ENCODE peak calls at places on chromosomes 1 and 21, in nine cellular contexts. A is GM12865, R is astrocyte of the spinal cord, Y is HFF-Myc, P is adrenal gland, O is HCT116, F is DND-41, I is colonic mucosa, G is progenitor cell of endocrine pancreas. J is an unnamed sample.

GRCh38 chr1:2935766-2936390 is 85.4 kb upstream of the ACTRT2 start:
- DNase-seq in I (no peak), G (no peak), P (no peak), F (no peak), R (no peak), A (no peak), O (no peak), Y (no peak), J (no peak)

GRCh38 chr1:168920456-168921094 is 185.9 kb upstream of the ATP1B1 start:
- DNase-seq in O (peak; percentile 7), R (no peak), I (no peak), A (no peak), P (peak; percentile 29), F (no peak), Y (no peak), G (no peak), J (no peak)

GRCh38 chr1:18632711-18633427 is 2.2 kb downstream of the PAX7 start:
- DNase-seq in R (no peak), F (no peak), O (no peak), Y (no peak), I (no peak), P (no peak), G (no peak), A (no peak), J (no peak)

GRCh38 chr21:45532826-45533730 is 9.2 kb downstream of the SLC19A1 start:
- DNase-seq in P (peak; percentile 17), O (no peak), Y (no peak), R (no peak), A (no peak), F (no peak), I (peak; percentile 85), G (no peak), J (no peak)

GRCh38 chr1:78165816-78166215 is 120.0 kb downstream of the GIPC2 start:
- DNase-seq in O (no peak), P (no peak), G (no peak), Y (no peak), F (no peak), I (no peak), R (no peak), A (no peak), J (no peak)

GRCh38 chr21:29151937-29152336 is 21.5 kb downstream of the MAP3K7CL start:
- DNase-seq in F (no peak), G (no peak), A (no peak), R (no peak), Y (no peak), I (no peak), O (no peak), P (no peak), J (no peak)

GRCh38 chr1:25568834-25569598 is 25.6 kb downstream of the LDLRAP1 start:
- DNase-seq in I (no peak), P (peak; percentile 83), F (no peak), A (no peak), O (peak; percentile 70), G (no peak), R (peak; percentile 93), Y (no peak), J (peak; percentile 77)

GRCh38 chr1:209367031-209367813 is 216.3 kb upstream of the CAMK1G start:
- DNase-seq in F (no peak), P (no peak), A (no peak), I (no peak), R (peak; percentile 59), Y (no peak), G (no peak), O (no peak), J (no peak)

GRCh38 chr1:230288641-230289349 is 137.3 kb downstream of the PGBD5 start:
- DNase-seq in F (no peak), P (no peak), A (no peak), G (no peak), I (no peak), R (no peak), Y (no peak), O (no peak), J (no peak)

GRCh38 chr1:183841550-183841949 is 36.6 kb downstream of the RGL1 start:
- DNase-seq in G (no peak), F (no peak), I (no peak), A (peak; percentile 80), O (no peak), Y (no peak), P (no peak), R (no peak), J (no peak)

GRCh38 chr1:178531897-178532296 is 19.0 kb downstream of the TEX35 start:
- DNase-seq in F (no peak), P (no peak), G (no peak), Y (no peak), A (no peak), O (no peak), R (no peak), I (no peak), J (no peak)

GRCh38 chr1:236608930-236609726 is 4.8 kb upstream of the HEATR1 start:
- DNase-seq in R (peak; percentile 37), I (peak; percentile 48), P (peak; percentile 48), G (peak; percentile 53), O (peak; percentile 48), Y (no peak), A (peak; percentile 34), F (peak; percentile 51), J (peak; percentile 15)

DNA sequence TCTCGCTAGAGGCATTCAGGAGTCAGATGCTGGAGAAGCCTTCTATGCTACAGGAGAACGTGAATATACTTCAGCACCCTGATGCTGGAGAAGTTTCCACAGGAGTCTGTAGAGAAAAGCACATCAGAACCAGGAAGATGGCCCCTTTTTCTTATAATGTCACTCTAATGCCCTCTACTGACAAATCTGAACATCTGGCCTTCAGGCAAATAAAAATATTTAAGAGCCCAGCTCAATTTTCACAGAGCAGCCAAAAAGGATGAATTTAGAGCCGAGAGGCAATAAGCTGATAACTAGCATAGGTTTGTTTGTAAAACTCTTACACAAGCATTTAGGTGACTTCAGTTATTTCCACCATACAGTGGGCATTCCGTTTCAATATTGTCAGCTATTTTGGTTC is 3.8 kb upstream of the RRP15 start:
- DNase-seq in F (no peak), Y (no peak), O (no peak), A (peak; percentile 12), I (no peak), G (no peak), R (no peak), P (no peak), J (no peak)
- TF ChIP-seq CTCF in F (no peak), Y (no peak), O (no peak), A (peak; percentile 4), I (no peak), G (no peak), R (no peak), P (no peak), J (no peak)

GRCh38 chr1:76868154-76868882 is 1.0 kb downstream of the ST6GALNAC5 start:
- DNase-seq in A (no peak), G (peak; percentile 37), P (peak; percentile 55), I (no peak), Y (no peak), O (no peak), R (peak; percentile 43), F (no peak), J (peak; percentile 38)
- TF ChIP-seq CTCF in A (no peak), G (no peak), P (peak; percentile 26), I (no peak), Y (peak; percentile 4), O (no peak), R (peak; percentile 36), F (no peak), J (peak; percentile 15)

GRCh38 chr1:6454856-6455751 is 10.9 kb downstream of the TNFRSF25 start:
- DNase-seq in F (no peak), A (peak; percentile 32), I (no peak), G (no peak), P (no peak), Y (no peak), R (no peak), O (no peak), J (peak; percentile 39)
- TF ChIP-seq CTCF in F (no peak), A (no peak), I (no peak), G (no peak), P (no peak), Y (no peak), R (no peak), O (no peak), J (peak; percentile 41)

DNA sequence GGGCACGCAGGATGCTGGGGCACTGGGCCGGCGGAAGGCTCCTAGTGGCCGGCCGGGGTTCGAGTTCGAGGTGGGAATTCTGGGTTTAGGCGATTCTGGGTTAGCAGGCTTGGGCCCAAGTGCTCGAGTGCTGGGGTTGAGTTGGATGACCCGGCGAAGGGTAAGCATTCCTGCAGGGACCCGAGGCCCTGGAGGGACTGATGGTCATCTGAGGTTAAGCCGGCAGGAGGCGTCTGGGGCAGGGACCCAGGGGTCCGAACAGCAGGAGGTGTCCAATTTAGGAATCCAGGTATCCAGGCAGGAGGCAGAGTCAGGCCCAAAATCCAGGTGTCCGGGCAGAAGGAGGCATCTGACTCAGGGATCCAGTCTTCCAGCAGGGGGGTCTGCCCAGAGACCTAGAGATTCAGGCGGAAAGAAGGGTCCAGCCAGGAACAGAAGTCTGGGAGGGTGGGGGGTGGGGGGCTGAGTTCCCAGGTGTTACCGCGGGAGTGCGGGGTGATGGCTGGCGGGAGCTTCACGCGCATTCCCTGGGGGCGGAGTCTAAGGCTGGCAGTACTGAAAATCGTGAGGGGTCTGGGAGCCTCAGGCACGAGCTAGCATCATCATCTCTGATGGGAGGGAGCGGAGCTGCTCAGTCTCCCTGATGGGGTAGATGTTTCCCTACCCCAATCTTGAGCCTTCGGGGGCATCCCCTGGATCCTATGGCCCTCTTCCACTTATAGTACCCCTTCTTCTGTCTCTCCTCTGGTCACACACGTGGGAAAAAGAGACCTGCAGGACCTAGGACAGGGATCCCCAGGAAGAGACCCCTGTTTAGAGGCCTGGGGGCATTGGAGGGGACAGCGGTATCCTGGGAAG is 585 bp downstream of the GPR3 start:
- DNase-seq in R (no peak), I (no peak), Y (no peak), P (no peak), G (no peak), O (no peak), F (no peak), A (no peak), J (no peak)
- TF ChIP-seq CTCF in R (peak; percentile 41), I (no peak), Y (no peak), P (no peak), G (peak; percentile 46), O (no peak), F (no peak), A (peak; percentile 6), J (peak; percentile 29)

GRCh38 chr1:32612189-32612881 is 38.0 kb downstream of the ZBTB8OS start:
- DNase-seq in Y (peak; percentile 27), P (peak; percentile 92), F (no peak), G (peak; percentile 78), R (peak; percentile 71), I (peak; percentile 93), O (peak; percentile 62), A (peak; percentile 75), J (peak; percentile 64)
- TF ChIP-seq CTCF in Y (peak; percentile 14), P (peak; percentile 44), F (no peak), G (peak; percentile 50), R (peak; percentile 16), I (no peak), O (no peak), A (peak; percentile 12), J (peak; percentile 25)

GRCh38 chr1:23530750-23531651 is at the start of gene E2F2:
- DNase-seq in Y (no peak), F (peak; percentile 90), R (peak; percentile 91), O (peak; percentile 81), A (peak; percentile 95), G (peak; percentile 56), I (peak; percentile 86), P (peak; percentile 88), J (peak; percentile 89)
- TF ChIP-seq CTCF in Y (no peak), F (peak; percentile 56), R (peak; percentile 11), O (no peak), A (peak; percentile 6), G (peak; percentile 36), I (no peak), P (no peak), J (no peak)

J was measured in activated CD8-positive, alpha-beta T cell treated with anti-CD3 and anti-CD28 coated beads for 36 hours.